ENCODE peak calls at places on chromosome 6, in seven cellular contexts. M, G, Z, A, T, U and F are unnamed samples.

GRCh38 chr6:151452750-151453427 is 963 bp upstream of the RMND1 start:
- DNase-seq in T (no peak), G (peak; percentile 40), M (peak; percentile 11), A (peak; percentile 57), Z (no peak), U (peak; percentile 17), F (no peak)

GRCh38 chr6:37636801-37637561 is 60.7 kb downstream of the MDGA1 start:
- DNase-seq in Z (no peak), G (no peak), M (no peak), A (no peak), T (no peak), U (no peak), F (no peak)

GRCh38 chr6:137491478-137491877 is 2.7 kb downstream of the OLIG3 start:
- DNase-seq in U (no peak), M (no peak), Z (no peak), G (no peak), T (no peak), A (no peak), F (no peak)

GRCh38 chr6:67630146-67630545 is 1004.9 kb upstream of the ADGRB3 start:
- DNase-seq in M (no peak), T (no peak), G (no peak), U (no peak), Z (no peak), A (no peak), F (no peak)

GRCh38 chr6:14476793-14477531 is 359.4 kb downstream of the CD83 start:
- DNase-seq in A (no peak), M (peak; percentile 20), G (peak; percentile 51), Z (no peak), T (no peak), U (peak; percentile 79), F (peak; percentile 32)

GRCh38 chr6:14865609-14866100 is 380.2 kb upstream of the JARID2 start:
- DNase-seq in Z (no peak), T (peak; percentile 57), U (no peak), M (no peak), G (no peak), A (peak; percentile 10), F (no peak)

GRCh38 chr6:11177271-11177670 is 55.2 kb downstream of the NEDD9 start:
- DNase-seq in U (no peak), Z (no peak), M (no peak), A (no peak), T (no peak), G (no peak), F (no peak)

GRCh38 chr6:55913213-55914195 is 38.1 kb upstream of the BMP5 start:
- DNase-seq in M (no peak), Z (no peak), U (no peak), T (no peak), G (no peak), A (peak; percentile 1), F (no peak)

GRCh38 chr6:37260063-37260843 is 2.3 kb upstream of the TMEM217 start:
- DNase-seq in Z (no peak), G (no peak), M (no peak), U (no peak), T (no peak), A (peak; percentile 9), F (no peak)

GRCh38 chr6:157746897-157747296 is 76.1 kb upstream of the SNX9 start:
- DNase-seq in M (no peak), G (no peak), Z (no peak), A (no peak), U (no peak), T (no peak), F (no peak)

GRCh38 chr6:120826253-120826652 is 508.0 kb downstream of the TBC1D32 start:
- DNase-seq in G (peak; percentile 55), T (no peak), U (peak; percentile 61), Z (no peak), M (peak; percentile 20), A (peak; percentile 46), F (no peak)

GRCh38 chr6:1770435-1770843 is 160.7 kb downstream of the FOXC1 start:
- DNase-seq in U (no peak), M (no peak), A (no peak), Z (no peak), T (no peak), G (no peak), F (no peak)

GRCh38 chr6:147043994-147044477 is 160.2 kb upstream of the STXBP5 start:
- DNase-seq in M (no peak), T (no peak), G (no peak), Z (no peak), U (no peak), A (no peak), F (no peak)

GRCh38 chr6:136103763-136104311 is 146.3 kb downstream of the MTFR2 start:
- DNase-seq in A (no peak), U (peak; percentile 45), G (no peak), M (no peak), Z (peak; percentile 54), T (no peak), F (peak; percentile 56)

GRCh38 chr6:152462716-152463115 is 174.4 kb downstream of the SYNE1 start:
- DNase-seq in G (no peak), Z (no peak), M (no peak), A (no peak), U (no peak), T (no peak), F (no peak)

GRCh38 chr6:2714359-2714895 is 36.3 kb downstream of the MYLK4 start:
- DNase-seq in G (no peak), T (no peak), M (no peak), A (no peak), U (no peak), Z (no peak), F (no peak)